ENCODE peak calls at places on chromosomes 16 and 17, in six cellular contexts. C, O, Y, L, R and A are unnamed samples.

GRCh38 chr16:81790772-81791171 is 11.7 kb downstream of the PLCG2 start:
- DNase-seq in C (no peak), O (no peak), Y (no peak), L (no peak), R (no peak), A (no peak)

GRCh38 chr16:4369006-4369766 is 2.5 kb upstream of the VASN start:
- DNase-seq in C (no peak), O (no peak), Y (peak), L (no peak), R (no peak), A (no peak)

GRCh38 chr17:16085066-16085699 is 85.6 kb downstream of the TTC19 start:
- DNase-seq in C (peak), O (no peak), Y (peak), L (no peak), R (no peak), A (no peak)

GRCh38 chr17:8062435-8062806 is 23.6 kb downstream of the ALOX15B start:
- DNase-seq in C (no peak), O (no peak), Y (peak), L (no peak), R (no peak), A (no peak)

GRCh38 chr16:85056211-85056748 is 28.7 kb downstream of the KIAA0513 start:
- DNase-seq in C (no peak), O (no peak), Y (peak), L (no peak), R (no peak), A (no peak)

GRCh38 chr17:4719684-4720221 is 9.3 kb downstream of the ARRB2 start:
- DNase-seq in C (no peak), O (no peak), Y (no peak), L (no peak), R (peak), A (peak)

GRCh38 chr17:2227025-2227699 is 76.4 kb downstream of the SMG6 start:
- DNase-seq in C (no peak), O (no peak), Y (peak), L (no peak), R (no peak), A (no peak)

GRCh38 chr17:47735536-47736011 is 2.5 kb downstream of the TBX21 start:
- DNase-seq in C (no peak), O (no peak), Y (no peak), L (no peak), R (no peak), A (no peak)

GRCh38 chr17:43945074-43945824 is 3.0 kb upstream of the PPY start:
- DNase-seq in C (no peak), O (no peak), Y (peak), L (no peak), R (no peak), A (no peak)

GRCh38 chr16:69443809-69444611 is 19.6 kb downstream of the CYB5B start:
- DNase-seq in C (no peak), O (no peak), Y (peak), L (no peak), R (no peak), A (no peak)